ENCODE peak calls at places on chromosomes 3 and 15, in four cellular contexts. N is AG10803, B is IMR-90, F is OCI-LY7. U is an unnamed sample.

GRCh38 chr3:102092617-102093466 is 243.5 kb downstream of the NFKBIZ start:
- DNase-seq in B (peak), N (no peak), F (no peak), U (peak)

GRCh38 chr3:149653564-149653963 is 4.3 kb downstream of the WWTR1 start:
- DNase-seq in B (no peak), N (no peak), F (no peak), U (no peak)

GRCh38 chr3:123330441-123330991 is 118.4 kb downstream of the ADCY5 start:
- DNase-seq in B (no peak), F (no peak), N (no peak), U (peak)

GRCh38 chr3:173529062-173529711 is 131.6 kb downstream of the NLGN1 start:
- DNase-seq in N (peak), B (peak), F (peak), U (peak)

GRCh38 chr3:195897081-195897852 is 11.1 kb downstream of the TNK2 start:
- DNase-seq in B (peak), N (peak), F (no peak), U (peak)

GRCh38 chr3:189148090-189148507 is 23.7 kb upstream of the TPRG1 start:
- DNase-seq in B (peak), N (peak), F (peak), U (peak)

GRCh38 chr3:52834871-52835501 is at the start of gene MUSTN1:
- DNase-seq in B (peak), N (peak), F (no peak), U (peak)

GRCh38 chr15:67024322-67024997 is 40.9 kb upstream of the SMAD3 start:
- DNase-seq in N (peak), F (no peak), B (peak), U (peak)

GRCh38 chr15:40891810-40892448 is 2.3 kb upstream of the VPS18 start:
- DNase-seq in F (peak), N (no peak), B (peak), U (peak)

GRCh38 chr15:99416191-99417188 is 149.3 kb upstream of the MEF2A start:
- DNase-seq in N (no peak), F (no peak), B (no peak), U (no peak)

GRCh38 chr3:150292891-150293290 is 115.2 kb upstream of the TSC22D2 start:
- DNase-seq in N (peak), B (peak), F (no peak), U (peak)

GRCh38 chr3:124832782-124833709 is 54.1 kb downstream of the ITGB5 start:
- DNase-seq in B (peak), N (peak), F (no peak), U (peak)

GRCh38 chr3:122680381-122681293 is at the start of gene PARP14:
- DNase-seq in N (peak), F (peak), B (peak), U (peak)

GRCh38 chr3:179885950-179886349 is 150.8 kb downstream of the PEX5L start:
- DNase-seq in F (no peak), B (no peak), N (no peak), U (no peak)

GRCh38 chr3:194446754-194447153 is 40.0 kb downstream of the ATP13A3 start:
- DNase-seq in B (no peak), N (no peak), F (no peak), U (no peak)

GRCh38 chr3:159417761-159418160 is 570.9 kb upstream of the IL12A start:
- DNase-seq in F (no peak), N (no peak), B (no peak), U (peak)

GRCh38 chr3:126781889-126782491 is 78.0 kb downstream of the CHCHD6 start:
- DNase-seq in N (peak), B (peak), F (no peak), U (peak)

GRCh38 chr3:152474585-152474984 is 205.9 kb downstream of the MBNL1 start:
- DNase-seq in F (peak), N (peak), B (peak), U (peak)

GRCh38 chr3:106183762-106184391 is 315.1 kb upstream of the CBLB start:
- DNase-seq in N (peak), F (no peak), B (peak), U (peak)

GRCh38 chr3:3633761-3634160 is 165.5 kb upstream of the LRRN1 start:
- DNase-seq in N (no peak), B (no peak), F (no peak), U (no peak)

GRCh38 chr3:188037116-188037718 is 116.7 kb upstream of the LPP start:
- DNase-seq in F (no peak), B (peak), N (peak), U (peak)

GRCh38 chr3:93924491-93924890 is 49.2 kb downstream of the PROS1 start:
- DNase-seq in N (no peak), F (no peak), B (no peak), U (no peak)

GRCh38 chr15:51727141-51727897 is 10.1 kb downstream of the LYSMD2 start:
- DNase-seq in B (peak), N (peak), F (no peak), U (no peak)
- TF ChIP-seq CTCF in B (peak), N (peak), F (peak), U (peak)

GRCh38 chr15:88638626-88639372 is at the start of gene ISG20:
- DNase-seq in N (peak), F (peak), B (peak), U (peak)
- H3K4me3 ChIP-seq in N (peak), F (peak), B (peak), U (peak)

DNA sequence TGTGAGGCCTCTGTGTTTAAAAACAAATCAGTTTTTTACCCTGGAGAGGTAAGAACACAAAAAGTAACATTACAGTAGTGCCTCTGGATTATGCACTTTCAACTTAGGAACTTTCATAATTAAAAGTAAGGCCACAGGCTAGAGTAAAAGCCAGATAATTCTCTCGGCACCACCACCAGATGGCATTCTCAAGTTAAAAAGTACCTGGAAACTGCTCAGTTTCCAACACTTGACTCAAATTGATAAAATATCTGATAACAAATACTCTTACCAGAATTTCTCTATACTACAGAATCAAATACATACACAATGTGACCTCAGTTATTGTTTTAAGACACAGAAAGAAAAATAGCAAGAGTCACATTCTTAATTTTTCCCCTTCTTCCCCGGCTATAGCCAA is 19.9 kb downstream of the SPICE1 start:
- DNase-seq in B (peak), N (peak), F (peak), U (peak)
- TF ChIP-seq CTCF in B (peak), N (peak), F (peak), U (peak)

DNA sequence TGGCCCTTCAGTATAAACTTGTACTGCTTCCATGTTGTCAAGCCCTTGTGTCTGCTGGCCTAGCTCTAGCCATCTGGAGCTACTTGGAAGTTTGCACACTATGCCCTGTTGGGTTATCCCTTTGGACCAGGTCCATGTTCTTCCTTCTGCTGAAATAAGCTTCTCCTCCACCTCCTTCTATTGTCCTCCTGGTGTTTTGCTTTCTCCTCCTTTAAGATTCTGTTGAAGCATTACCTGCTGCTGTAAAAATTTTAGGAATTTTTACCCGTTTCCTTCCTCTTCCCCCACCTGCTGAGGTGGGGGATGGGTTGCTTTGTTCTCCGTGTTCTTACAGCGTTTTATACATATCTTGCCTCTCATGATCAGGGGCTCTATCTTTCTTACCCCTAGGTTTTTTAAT is 51.7 kb downstream of the SH3GL3 start:
- DNase-seq in N (no peak), B (no peak), F (no peak), U (no peak)
- H3K4me3 ChIP-seq in N (no peak), B (no peak), F (no peak), U (no peak)

GRCh38 chr15:71458089-71458660 is 342.9 kb downstream of the THSD4 start:
- DNase-seq in B (no peak), N (no peak), F (no peak), U (peak)

GRCh38 chr15:71455107-71455506 is 339.8 kb downstream of the THSD4 start:
- DNase-seq in F (no peak), N (no peak), B (peak), U (no peak)

GRCh38 chr15:71455878-71456277 is 340.6 kb downstream of the THSD4 start:
- DNase-seq in B (no peak), N (no peak), F (no peak), U (no peak)

GRCh38 chr15:71456362-71456761 is 341.1 kb downstream of the THSD4 start:
- DNase-seq in F (no peak), N (no peak), B (no peak), U (no peak)

DNA sequence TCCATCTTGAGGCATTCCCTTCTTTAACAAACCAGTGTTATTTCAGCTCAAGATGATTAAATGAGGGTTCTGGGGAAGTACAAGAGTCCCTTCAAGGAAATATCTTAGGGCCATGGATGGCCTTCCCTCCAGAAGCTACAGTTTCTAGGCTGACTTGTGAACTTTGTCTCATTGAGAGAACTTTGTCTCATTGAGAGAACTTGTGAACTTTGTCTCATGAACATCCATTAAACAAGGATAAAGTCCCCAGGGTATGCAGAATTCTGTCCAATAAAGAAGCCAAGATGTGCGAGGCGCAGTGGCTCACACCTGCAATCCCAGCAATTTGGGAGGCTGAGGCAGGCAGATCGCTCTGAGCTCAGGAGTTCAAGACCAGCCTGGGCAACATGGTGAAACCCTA is 341.5 kb downstream of the THSD4 start:
- DNase-seq in N (no peak), F (no peak), B (no peak), U (no peak)
- TF ChIP-seq CTCF in N (no peak), F (no peak), B (no peak), U (no peak)

GRCh38 chr3:36763111-36763849 is 1.1 kb downstream of the DCLK3 start:
- DNase-seq in N (no peak), F (no peak), B (no peak), U (no peak)
- H3K4me3 ChIP-seq in N (no peak), F (no peak), B (no peak), U (no peak)

GRCh38 chr3:76547674-76548073 is 492.2 kb upstream of the ROBO2 start:
- DNase-seq in F (no peak), N (no peak), B (no peak), U (no peak)
- TF ChIP-seq CTCF in F (no peak), N (no peak), B (no peak), U (no peak)

U was measured in fibroblast of pulmonary artery.